ENCODE peak calls at places on chromosomes 13 and 19, in four cellular contexts. One of them, this sample, is unnamed.

GRCh38 chr13:48346583-48346982 is 43.0 kb downstream of the RB1 start:
- DNase-seq in ascending aorta: no peak
- DNase-seq in fibroblast of the aortic adventitia: no peak
- DNase-seq in prostate gland: no peak
- DNase-seq in this sample: no peak

GRCh38 chr13:85430216-85430615 is 369.0 kb downstream of the SLITRK6 start:
- DNase-seq in fibroblast of the aortic adventitia: no peak
- DNase-seq in prostate gland: no peak
- DNase-seq in ascending aorta: no peak
- DNase-seq in this sample: no peak

GRCh38 chr13:100646871-100647270 is 27.7 kb downstream of the TMTC4 start:
- DNase-seq in ascending aorta: no peak
- DNase-seq in prostate gland: no peak
- DNase-seq in fibroblast of the aortic adventitia: no peak
- DNase-seq in this sample: no peak

GRCh38 chr19:38619361-38620174 is 580 bp downstream of the EIF3K start:
- DNase-seq in fibroblast of the aortic adventitia: no peak
- DNase-seq in ascending aorta: no peak
- DNase-seq in prostate gland: no peak
- DNase-seq in this sample: no peak

GRCh38 chr13:69545500-69546025 is 562.1 kb upstream of the ATXN8OS start:
- DNase-seq in ascending aorta: no peak
- DNase-seq in fibroblast of the aortic adventitia: no peak
- DNase-seq in prostate gland: no peak
- DNase-seq in this sample: no peak

GRCh38 chr19:7507884-7508283 is 8.0 kb upstream of the ZNF358 start:
- DNase-seq in ascending aorta: peak; percentile 88
- DNase-seq in fibroblast of the aortic adventitia: peak; percentile 80
- DNase-seq in prostate gland: no peak
- DNase-seq in this sample: peak; percentile 87

GRCh38 chr19:43656436-43656835 is 13.5 kb downstream of the PLAUR start:
- DNase-seq in prostate gland: no peak
- DNase-seq in fibroblast of the aortic adventitia: no peak
- DNase-seq in ascending aorta: no peak
- DNase-seq in this sample: no peak

GRCh38 chr19:41249707-41250423 is 14.3 kb upstream of the HNRNPUL1 start:
- DNase-seq in ascending aorta: no peak
- DNase-seq in fibroblast of the aortic adventitia: no peak
- DNase-seq in prostate gland: no peak
- DNase-seq in this sample: no peak

GRCh38 chr13:50989476-50989875 is 79.9 kb downstream of the RNASEH2B start:
- DNase-seq in prostate gland: no peak
- DNase-seq in fibroblast of the aortic adventitia: no peak
- DNase-seq in ascending aorta: no peak
- DNase-seq in this sample: no peak

GRCh38 chr19:38033658-38034150 is 126.7 kb downstream of the SIPA1L3 start:
- DNase-seq in ascending aorta: no peak
- DNase-seq in prostate gland: no peak
- DNase-seq in fibroblast of the aortic adventitia: no peak
- DNase-seq in this sample: no peak

GRCh38 chr13:76709851-76710250 is 176.4 kb downstream of the KCTD12 start:
- DNase-seq in prostate gland: no peak
- DNase-seq in fibroblast of the aortic adventitia: peak; percentile 40
- DNase-seq in ascending aorta: no peak
- DNase-seq in this sample: no peak

GRCh38 chr19:32646556-32646955 is 28.4 kb downstream of the ANKRD27 start:
- DNase-seq in prostate gland: no peak
- DNase-seq in fibroblast of the aortic adventitia: no peak
- DNase-seq in ascending aorta: no peak
- DNase-seq in this sample: no peak

GRCh38 chr19:18239303-18239702 is 13.1 kb upstream of the PDE4C start:
- DNase-seq in prostate gland: no peak
- DNase-seq in fibroblast of the aortic adventitia: no peak
- DNase-seq in ascending aorta: no peak
- DNase-seq in this sample: no peak

GRCh38 chr19:52646571-52647222 is 8.5 kb upstream of the ZNF83 start:
- DNase-seq in ascending aorta: no peak
- DNase-seq in fibroblast of the aortic adventitia: no peak
- DNase-seq in prostate gland: no peak
- DNase-seq in this sample: no peak

GRCh38 chr13:45564108-45564507 is 51.4 kb downstream of the ERICH6B start:
- DNase-seq in prostate gland: no peak
- DNase-seq in ascending aorta: no peak
- DNase-seq in fibroblast of the aortic adventitia: peak; percentile 58
- DNase-seq in this sample: no peak

GRCh38 chr13:98033277-98034247 is 80.1 kb downstream of the IPO5 start:
- DNase-seq in fibroblast of the aortic adventitia: peak; percentile 71
- DNase-seq in prostate gland: peak; percentile 10
- DNase-seq in ascending aorta: no peak
- DNase-seq in this sample: no peak

GRCh38 chr19:35104361-35104760 is 11.3 kb upstream of the FXYD3 start:
- DNase-seq in ascending aorta: no peak
- DNase-seq in fibroblast of the aortic adventitia: no peak
- DNase-seq in prostate gland: no peak
- DNase-seq in this sample: no peak

GRCh38 chr19:41984961-41985360 is 9.1 kb downstream of the ATP1A3 start:
- DNase-seq in ascending aorta: no peak
- DNase-seq in fibroblast of the aortic adventitia: no peak
- DNase-seq in prostate gland: no peak
- DNase-seq in this sample: no peak

GRCh38 chr13:36920612-36921185 is 661 bp upstream of the SMAD9 start:
- DNase-seq in prostate gland: no peak
- DNase-seq in ascending aorta: no peak
- DNase-seq in fibroblast of the aortic adventitia: no peak
- DNase-seq in this sample: no peak

GRCh38 chr19:7366701-7367420 is 18.1 kb downstream of the ARHGEF18 start:
- DNase-seq in ascending aorta: no peak
- DNase-seq in prostate gland: no peak
- DNase-seq in fibroblast of the aortic adventitia: peak; percentile 50
- DNase-seq in this sample: no peak

GRCh38 chr13:25347156-25347555 is 24.6 kb upstream of the ATP8A2 start:
- DNase-seq in prostate gland: no peak
- DNase-seq in fibroblast of the aortic adventitia: no peak
- DNase-seq in ascending aorta: no peak
- DNase-seq in this sample: no peak

GRCh38 chr13:32911506-32911905 is 104.7 kb upstream of the KL start:
- DNase-seq in ascending aorta: no peak
- DNase-seq in prostate gland: peak; percentile 43
- DNase-seq in fibroblast of the aortic adventitia: peak; percentile 26
- DNase-seq in this sample: no peak

GRCh38 chr19:29810504-29810871 is 1.3 kb upstream of the CCNE1 start:
- DNase-seq in fibroblast of the aortic adventitia: no peak
- DNase-seq in ascending aorta: no peak
- DNase-seq in prostate gland: peak; percentile 36
- DNase-seq in this sample: peak; percentile 41

GRCh38 chr13:59425211-59425721 is 738.5 kb downstream of the DIAPH3 start:
- DNase-seq in ascending aorta: no peak
- DNase-seq in prostate gland: no peak
- DNase-seq in fibroblast of the aortic adventitia: peak; percentile 2
- DNase-seq in this sample: no peak

GRCh38 chr13:60654405-60654804 is 257.4 kb downstream of the TDRD3 start:
- DNase-seq in prostate gland: peak; percentile 28
- DNase-seq in ascending aorta: no peak
- DNase-seq in fibroblast of the aortic adventitia: peak; percentile 45
- DNase-seq in this sample: no peak

GRCh38 chr19:33797821-33798633 is 1.4 kb downstream of the KCTD15 start:
- DNase-seq in ascending aorta: peak; percentile 75
- DNase-seq in prostate gland: no peak
- DNase-seq in fibroblast of the aortic adventitia: no peak
- DNase-seq in this sample: no peak

GRCh38 chr19:18089726-18090125 is 3.0 kb upstream of the IL12RB1 start:
- DNase-seq in fibroblast of the aortic adventitia: no peak
- DNase-seq in prostate gland: no peak
- DNase-seq in ascending aorta: no peak
- DNase-seq in this sample: no peak

GRCh38 chr19:888615-889385 is 4.2 kb downstream of the MED16 start:
- DNase-seq in ascending aorta: no peak
- DNase-seq in prostate gland: no peak
- DNase-seq in fibroblast of the aortic adventitia: no peak
- DNase-seq in this sample: no peak

GRCh38 chr19:6509118-6509971 is 7.2 kb upstream of the TUBB4A start:
- DNase-seq in fibroblast of the aortic adventitia: no peak
- DNase-seq in prostate gland: no peak
- DNase-seq in ascending aorta: no peak
- DNase-seq in this sample: peak; percentile 60

GRCh38 chr19:3589949-3590348 is 4.7 kb downstream of the GIPC3 start:
- DNase-seq in fibroblast of the aortic adventitia: no peak
- DNase-seq in prostate gland: no peak
- DNase-seq in ascending aorta: no peak
- DNase-seq in this sample: no peak

GRCh38 chr19:3586707-3587346 is 1.5 kb downstream of the GIPC3 start:
- DNase-seq in fibroblast of the aortic adventitia: no peak
- DNase-seq in ascending aorta: no peak
- DNase-seq in prostate gland: no peak
- DNase-seq in this sample: no peak

GRCh38 chr19:3586124-3586626 is 897 bp downstream of the GIPC3 start:
- DNase-seq in prostate gland: no peak
- DNase-seq in ascending aorta: no peak
- DNase-seq in fibroblast of the aortic adventitia: no peak
- DNase-seq in this sample: no peak

GRCh38 chr19:3589439-3589838 is 4.2 kb downstream of the GIPC3 start:
- DNase-seq in ascending aorta: no peak
- DNase-seq in prostate gland: no peak
- DNase-seq in fibroblast of the aortic adventitia: no peak
- DNase-seq in this sample: no peak

DNA sequence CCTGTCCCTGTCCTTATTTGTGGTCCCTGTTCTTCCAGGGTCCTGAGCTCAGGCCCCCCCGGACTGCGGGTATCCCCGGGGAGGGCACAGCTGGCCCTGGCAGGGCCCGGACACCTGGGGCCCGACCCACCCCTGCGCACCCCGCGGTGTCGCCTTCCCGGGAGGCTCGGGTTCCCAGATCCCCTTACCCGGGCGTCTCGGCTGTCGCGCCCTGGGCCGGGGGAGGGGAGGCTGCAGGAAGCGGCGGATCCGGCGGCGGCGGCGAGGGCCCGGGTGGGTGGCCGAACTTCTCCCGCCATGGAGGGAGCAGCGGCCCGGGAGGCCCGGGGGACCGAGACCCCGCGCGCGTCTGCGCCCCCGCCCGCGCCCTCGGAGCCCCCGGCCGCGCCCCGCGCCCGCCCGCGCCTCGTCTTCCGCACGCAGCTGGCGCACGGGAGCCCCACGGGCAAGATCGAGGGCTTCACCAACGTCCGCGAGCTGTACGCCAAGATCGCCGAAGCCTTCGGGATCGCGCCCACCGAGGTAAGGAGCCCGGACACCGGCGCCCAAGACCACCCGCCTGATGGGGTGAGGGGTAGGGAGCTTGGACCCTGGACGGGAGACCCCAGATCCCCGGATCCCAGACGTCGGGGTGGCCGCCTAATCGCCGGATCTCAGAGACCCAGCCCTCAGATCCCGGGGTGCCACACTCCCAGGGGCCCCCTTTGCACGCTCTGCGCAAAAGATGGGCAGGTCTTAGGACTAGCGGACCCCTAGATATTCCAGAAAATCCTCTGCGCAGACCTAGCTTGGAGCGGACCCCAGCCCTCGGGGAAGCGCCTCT is at the start of gene GIPC3:
- DNase-seq in fibroblast of the aortic adventitia: no peak
- DNase-seq in ascending aorta: peak; percentile 65
- DNase-seq in prostate gland: no peak
- DNase-seq in this sample: no peak
- H3K4me3 ChIP-seq in fibroblast of the aortic adventitia: peak within 1 kb of the TSS; percentile 5
- H3K4me3 ChIP-seq in ascending aorta: peak within 1 kb of the TSS; percentile 52
- H3K4me3 ChIP-seq in prostate gland: peak within 1 kb of the TSS; percentile 21
- H3K4me3 ChIP-seq in this sample: peak within 1 kb of the TSS; percentile 54

GRCh38 chr19:4370418-4371041 is 27.2 kb downstream of the MPND start:
- DNase-seq in fibroblast of the aortic adventitia: no peak
- DNase-seq in prostate gland: no peak
- DNase-seq in ascending aorta: no peak
- DNase-seq in this sample: no peak
- H3K4me3 ChIP-seq in fibroblast of the aortic adventitia: no peak overlapping the region
- H3K4me3 ChIP-seq in prostate gland: no peak overlapping the region
- H3K4me3 ChIP-seq in ascending aorta: no peak overlapping the region
- H3K4me3 ChIP-seq in this sample: no peak overlapping the region

DNA sequence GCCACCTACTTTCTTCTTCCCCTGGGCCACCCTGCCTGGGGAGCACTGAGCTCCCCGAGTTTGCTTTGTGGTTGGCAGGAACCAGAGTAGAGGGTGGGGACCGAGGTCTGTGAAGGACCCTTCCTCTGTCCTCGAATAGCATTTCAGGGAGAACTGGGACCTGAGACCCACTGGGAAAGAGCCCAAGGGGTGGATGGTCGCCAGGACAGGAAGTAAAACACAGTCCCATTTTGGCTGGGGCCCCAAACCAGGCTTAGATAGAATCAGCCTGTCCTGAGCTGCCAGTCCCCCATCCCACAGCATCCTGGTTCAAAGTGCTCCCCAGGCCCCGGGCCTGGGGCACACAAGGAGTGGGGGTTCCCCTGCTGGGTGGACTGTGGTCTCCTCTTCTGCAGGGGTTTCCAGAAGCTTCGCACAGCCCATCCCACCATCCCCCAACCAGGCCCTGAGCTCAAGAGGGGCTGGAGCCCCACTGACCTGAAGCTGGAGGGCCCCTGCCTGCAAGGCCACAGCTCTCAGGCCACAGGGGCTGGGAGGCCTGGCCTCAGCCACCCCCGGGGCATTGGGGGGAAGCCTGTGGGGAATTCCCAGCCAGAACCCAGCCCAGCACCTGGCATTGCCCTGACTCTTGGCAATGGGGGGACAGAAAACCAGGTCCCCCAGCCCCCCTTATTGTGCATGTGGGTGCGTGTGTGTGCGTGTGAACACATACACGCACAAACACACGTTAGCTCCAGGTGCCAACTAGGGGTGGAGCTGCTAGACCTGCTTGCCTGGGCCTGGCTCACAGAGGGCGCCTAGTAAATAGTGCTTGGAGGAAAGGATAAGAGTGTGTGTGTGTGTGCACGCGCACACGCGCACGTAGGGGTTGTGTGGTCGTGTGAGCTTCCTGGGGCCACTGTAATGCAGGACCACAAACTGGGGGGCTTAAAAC is 994 bp upstream of the MKNK2 start:
- DNase-seq in ascending aorta: no peak
- DNase-seq in prostate gland: peak; percentile 84
- DNase-seq in fibroblast of the aortic adventitia: peak; percentile 54
- DNase-seq in this sample: peak; percentile 56
- H3K4me3 ChIP-seq in ascending aorta: peak overlapping the region; percentile 98
- H3K4me3 ChIP-seq in prostate gland: peak overlapping the region; percentile 98
- H3K4me3 ChIP-seq in fibroblast of the aortic adventitia: no peak overlapping the region
- H3K4me3 ChIP-seq in this sample: peak overlapping the region; percentile 94

GRCh38 chr19:48616491-48617056 is 1.7 kb upstream of the FAM83E start:
- DNase-seq in prostate gland: no peak
- DNase-seq in fibroblast of the aortic adventitia: no peak
- DNase-seq in ascending aorta: no peak
- DNase-seq in this sample: no peak
- H3K4me3 ChIP-seq in prostate gland: peak overlapping the region; percentile 83
- H3K4me3 ChIP-seq in fibroblast of the aortic adventitia: peak overlapping the region; percentile 79
- H3K4me3 ChIP-seq in ascending aorta: no peak overlapping the region
- H3K4me3 ChIP-seq in this sample: peak overlapping the region; percentile 72

DNA sequence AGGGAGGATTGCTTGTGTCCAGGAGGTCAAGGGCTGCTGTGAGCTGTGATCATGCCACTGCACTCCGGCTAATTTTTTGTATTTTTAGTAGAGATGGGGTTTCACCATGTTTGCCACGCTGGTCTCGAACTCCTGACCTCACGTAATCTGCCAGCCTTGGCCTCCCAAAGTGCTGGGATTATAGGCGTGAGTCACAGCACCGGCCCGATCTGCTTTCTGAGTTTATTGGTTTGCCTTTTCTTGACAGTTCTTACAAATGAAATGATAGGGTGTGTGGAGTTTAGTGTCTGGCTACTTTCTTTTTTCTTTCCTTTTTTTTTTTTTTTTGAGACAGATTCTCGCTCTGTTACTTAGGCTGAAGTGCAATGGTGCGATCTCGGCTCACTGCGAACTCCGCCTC is 848 bp downstream of the C19orf44 start:
- DNase-seq in fibroblast of the aortic adventitia: peak; percentile 9
- DNase-seq in ascending aorta: no peak
- DNase-seq in prostate gland: no peak
- DNase-seq in this sample: no peak
- H3K4me3 ChIP-seq in fibroblast of the aortic adventitia: peak overlapping the region; percentile 95
- H3K4me3 ChIP-seq in ascending aorta: peak overlapping the region; percentile 82
- H3K4me3 ChIP-seq in prostate gland: peak overlapping the region; percentile 70
- H3K4me3 ChIP-seq in this sample: peak overlapping the region; percentile 74

This sample was measured in lower lobe of right lung.